ENCODE peak calls at places on chromosome 18, in five cellular contexts. One of them, this sample, is unnamed.

GRCh38 chr18:13453714-13454113 is 235.2 kb downstream of the LDLRAD4 start:
- DNase-seq in dorsolateral prefrontal cortex: peak; percentile 54
- DNase-seq in breast epithelium: no peak
- DNase-seq in ovary: no peak
- DNase-seq in A549: no peak
- DNase-seq in this sample: no peak

GRCh38 chr18:35005963-35006577 is 35.1 kb upstream of the MAPRE2 start:
- DNase-seq in A549: peak; percentile 61
- DNase-seq in breast epithelium: no peak
- DNase-seq in ovary: no peak
- DNase-seq in dorsolateral prefrontal cortex: no peak
- DNase-seq in this sample: no peak

GRCh38 chr18:49621301-49621700 is 59.4 kb downstream of the LIPG start:
- DNase-seq in A549: no peak
- DNase-seq in ovary: no peak
- DNase-seq in breast epithelium: no peak
- DNase-seq in dorsolateral prefrontal cortex: no peak
- DNase-seq in this sample: no peak

GRCh38 chr18:4060427-4061281 is 394.5 kb downstream of the DLGAP1 start:
- DNase-seq in ovary: no peak
- DNase-seq in breast epithelium: no peak
- DNase-seq in dorsolateral prefrontal cortex: no peak
- DNase-seq in A549: no peak
- DNase-seq in this sample: no peak

GRCh38 chr18:22113144-22113813 is 56.1 kb upstream of the GATA6 start:
- DNase-seq in dorsolateral prefrontal cortex: no peak
- DNase-seq in ovary: peak; percentile 26
- DNase-seq in breast epithelium: no peak
- DNase-seq in A549: no peak
- DNase-seq in this sample: no peak

GRCh38 chr18:47448956-47449355 is 197.5 kb upstream of the SKOR2 start:
- DNase-seq in ovary: no peak
- DNase-seq in A549: no peak
- DNase-seq in dorsolateral prefrontal cortex: no peak
- DNase-seq in breast epithelium: no peak
- DNase-seq in this sample: no peak

GRCh38 chr18:70659026-70659726 is 370.3 kb downstream of the SOCS6 start:
- DNase-seq in breast epithelium: no peak
- DNase-seq in dorsolateral prefrontal cortex: no peak
- DNase-seq in A549: peak; percentile 6
- DNase-seq in ovary: no peak
- DNase-seq in this sample: no peak

GRCh38 chr18:77164026-77164425 is 31.4 kb upstream of the MBP start:
- DNase-seq in ovary: no peak
- DNase-seq in dorsolateral prefrontal cortex: no peak
- DNase-seq in A549: no peak
- DNase-seq in breast epithelium: no peak
- DNase-seq in this sample: no peak

GRCh38 chr18:77101410-77102245 is 31.0 kb downstream of the MBP start:
- DNase-seq in ovary: peak; percentile 80
- DNase-seq in dorsolateral prefrontal cortex: no peak
- DNase-seq in A549: peak; percentile 90
- DNase-seq in breast epithelium: no peak
- DNase-seq in this sample: no peak

GRCh38 chr18:10070581-10071000 is 156.8 kb downstream of the VAPA start:
- DNase-seq in dorsolateral prefrontal cortex: no peak
- DNase-seq in ovary: no peak
- DNase-seq in A549: no peak
- DNase-seq in breast epithelium: no peak
- DNase-seq in this sample: no peak

GRCh38 chr18:75337348-75337747 is 90.2 kb downstream of the SMIM21 start:
- DNase-seq in ovary: no peak
- DNase-seq in dorsolateral prefrontal cortex: no peak
- DNase-seq in breast epithelium: no peak
- DNase-seq in A549: no peak
- DNase-seq in this sample: no peak

GRCh38 chr18:28637897-28638296 is 461.0 kb upstream of the CDH2 start:
- DNase-seq in ovary: no peak
- DNase-seq in breast epithelium: no peak
- DNase-seq in dorsolateral prefrontal cortex: no peak
- DNase-seq in A549: no peak
- DNase-seq in this sample: no peak

GRCh38 chr18:9401166-9401565 is 66.6 kb downstream of the TWSG1 start:
- DNase-seq in breast epithelium: no peak
- DNase-seq in dorsolateral prefrontal cortex: no peak
- DNase-seq in ovary: no peak
- DNase-seq in A549: no peak
- DNase-seq in this sample: no peak

GRCh38 chr18:27599202-27599829 is 414.2 kb upstream of the CHST9 start:
- DNase-seq in ovary: peak; percentile 19
- DNase-seq in A549: peak; percentile 39
- DNase-seq in breast epithelium: no peak
- DNase-seq in dorsolateral prefrontal cortex: peak; percentile 75
- DNase-seq in this sample: no peak

GRCh38 chr18:45775241-45775676 is 50.2 kb upstream of the SIGLEC15 start:
- DNase-seq in breast epithelium: peak; percentile 78
- DNase-seq in A549: peak; percentile 85
- DNase-seq in dorsolateral prefrontal cortex: no peak
- DNase-seq in ovary: peak; percentile 61
- DNase-seq in this sample: peak; percentile 39

GRCh38 chr18:44393406-44393805 is 287.3 kb upstream of the SETBP1 start:
- DNase-seq in breast epithelium: no peak
- DNase-seq in dorsolateral prefrontal cortex: no peak
- DNase-seq in ovary: no peak
- DNase-seq in A549: no peak
- DNase-seq in this sample: no peak

GRCh38 chr18:40102903-40103302 is 1852.1 kb upstream of the PIK3C3 start:
- DNase-seq in dorsolateral prefrontal cortex: no peak
- DNase-seq in ovary: no peak
- DNase-seq in A549: no peak
- DNase-seq in breast epithelium: no peak
- DNase-seq in this sample: no peak

GRCh38 chr18:22224339-22224738 is 55.0 kb downstream of the GATA6 start:
- DNase-seq in dorsolateral prefrontal cortex: no peak
- DNase-seq in breast epithelium: no peak
- DNase-seq in A549: no peak
- DNase-seq in ovary: no peak
- DNase-seq in this sample: no peak

GRCh38 chr18:68694316-68694715 is 20.6 kb downstream of the TMX3 start:
- DNase-seq in dorsolateral prefrontal cortex: no peak
- DNase-seq in breast epithelium: no peak
- DNase-seq in ovary: no peak
- DNase-seq in A549: no peak
- DNase-seq in this sample: no peak

GRCh38 chr18:38038242-38038641 is 472.6 kb upstream of the CELF4 start:
- DNase-seq in ovary: no peak
- DNase-seq in dorsolateral prefrontal cortex: no peak
- DNase-seq in A549: no peak
- DNase-seq in breast epithelium: no peak
- DNase-seq in this sample: no peak

GRCh38 chr18:11516988-11517630 is 92.3 kb upstream of the SLC35G4 start:
- DNase-seq in breast epithelium: no peak
- DNase-seq in A549: no peak
- DNase-seq in ovary: no peak
- DNase-seq in dorsolateral prefrontal cortex: no peak
- DNase-seq in this sample: no peak

GRCh38 chr18:11514267-11514666 is 95.1 kb upstream of the SLC35G4 start:
- DNase-seq in ovary: no peak
- DNase-seq in A549: no peak
- DNase-seq in dorsolateral prefrontal cortex: no peak
- DNase-seq in breast epithelium: no peak
- DNase-seq in this sample: no peak

GRCh38 chr18:11511434-11512095 is 97.8 kb upstream of the SLC35G4 start:
- DNase-seq in dorsolateral prefrontal cortex: no peak
- DNase-seq in breast epithelium: no peak
- DNase-seq in A549: no peak
- DNase-seq in ovary: no peak
- DNase-seq in this sample: no peak

GRCh38 chr18:11506871-11507270 is 102.5 kb upstream of the SLC35G4 start:
- DNase-seq in A549: no peak
- DNase-seq in dorsolateral prefrontal cortex: no peak
- DNase-seq in ovary: no peak
- DNase-seq in breast epithelium: no peak
- DNase-seq in this sample: no peak

DNA sequence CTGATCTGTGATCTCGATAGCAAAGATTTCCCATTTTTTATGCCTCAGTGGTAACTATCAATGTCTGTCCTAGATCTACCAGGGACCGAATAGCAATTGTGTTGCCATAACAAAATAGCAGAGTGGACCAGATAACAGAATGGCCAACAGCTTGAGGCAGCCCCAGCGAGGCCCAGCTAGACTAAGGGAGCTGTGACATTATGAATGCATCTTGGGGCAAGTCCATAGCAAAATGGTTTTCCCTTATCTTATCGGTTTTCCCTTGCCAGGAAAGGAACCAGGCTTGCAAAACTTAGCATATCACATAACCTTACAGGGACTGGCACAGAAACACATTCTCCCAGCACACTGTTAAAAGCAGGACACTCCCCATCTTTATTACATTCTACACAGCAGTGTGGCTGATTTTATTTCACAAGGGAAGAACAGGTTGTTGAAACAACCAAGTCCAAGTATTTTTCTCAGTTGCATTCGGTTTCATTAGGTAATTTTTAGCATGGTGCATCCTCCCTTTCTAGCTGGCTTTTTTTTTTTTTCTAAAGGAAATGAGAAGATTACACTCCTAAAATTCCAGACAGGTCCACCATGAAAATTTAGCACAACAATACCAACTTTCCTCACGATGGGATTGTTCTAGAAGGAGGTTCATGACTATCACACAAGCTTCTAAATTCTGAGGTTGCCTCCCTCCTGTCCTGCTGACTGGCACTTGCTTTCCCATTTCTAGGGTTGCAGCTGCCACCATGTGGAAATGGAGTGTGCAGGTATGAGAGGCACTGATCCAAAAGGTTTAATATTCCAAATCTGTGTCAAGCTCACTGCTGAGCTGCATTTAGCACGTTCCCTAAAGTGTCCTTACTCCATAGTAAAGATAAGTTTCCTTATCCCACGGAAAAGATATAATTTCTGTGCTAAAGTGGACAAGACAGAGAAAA is 97.0 kb upstream of the SLC35G4 start:
- DNase-seq in breast epithelium: no peak
- DNase-seq in dorsolateral prefrontal cortex: no peak
- DNase-seq in A549: peak; percentile 49
- DNase-seq in ovary: no peak
- DNase-seq in this sample: no peak
- TF ChIP-seq CTCF in breast epithelium: no peak
- TF ChIP-seq CTCF in dorsolateral prefrontal cortex: no peak
- TF ChIP-seq CTCF in A549: peak; percentile 60
- TF ChIP-seq CTCF in ovary: no peak
- TF ChIP-seq CTCF in this sample: no peak

DNA sequence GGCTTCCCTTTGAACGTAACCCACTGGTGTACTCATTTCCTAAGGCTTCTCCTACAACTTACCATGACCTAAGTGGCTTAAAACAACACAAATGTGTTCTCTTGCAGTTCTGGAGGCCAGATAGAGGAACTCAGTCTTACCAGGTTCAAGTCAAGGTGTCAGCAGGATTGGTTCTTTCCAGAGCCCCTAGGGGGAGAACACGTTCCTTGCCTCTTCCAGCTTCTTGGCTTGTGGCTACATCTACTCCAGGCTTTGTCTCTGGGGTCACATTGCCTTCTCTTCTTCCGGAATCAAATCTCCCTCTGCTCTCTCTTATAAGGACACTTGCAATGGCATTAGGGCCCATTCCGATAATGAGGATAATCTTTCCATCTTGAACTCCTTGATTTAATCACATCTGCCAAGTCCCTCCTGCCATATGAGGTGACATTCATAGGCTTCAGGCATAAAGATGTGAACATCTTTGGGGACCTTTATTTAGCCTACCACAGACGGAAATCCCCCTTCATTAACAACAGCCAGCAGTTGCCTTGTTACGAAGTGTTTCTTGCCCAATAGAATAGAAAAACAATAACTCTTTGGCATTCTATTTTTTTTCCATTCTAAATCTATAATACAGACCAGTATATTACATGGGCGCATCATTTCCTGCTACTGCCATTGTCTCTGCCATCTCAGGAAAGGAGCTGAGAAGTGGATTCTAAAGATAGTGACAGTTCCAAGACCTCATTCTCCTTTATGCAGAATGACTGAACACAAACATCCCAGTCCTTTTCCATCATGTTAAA is 362.0 kb downstream of the ZNF521 start:
- DNase-seq in A549: no peak
- DNase-seq in dorsolateral prefrontal cortex: no peak
- DNase-seq in breast epithelium: no peak
- DNase-seq in ovary: no peak
- DNase-seq in this sample: no peak
- TF ChIP-seq CTCF in A549: no peak
- TF ChIP-seq CTCF in dorsolateral prefrontal cortex: no peak
- TF ChIP-seq CTCF in breast epithelium: no peak
- TF ChIP-seq CTCF in ovary: no peak
- TF ChIP-seq CTCF in this sample: no peak

GRCh38 chr18:60739212-60739611 is 366.6 kb upstream of the MC4R start:
- DNase-seq in breast epithelium: no peak
- DNase-seq in ovary: no peak
- DNase-seq in A549: no peak
- DNase-seq in dorsolateral prefrontal cortex: no peak
- DNase-seq in this sample: no peak
- TF ChIP-seq CTCF in breast epithelium: no peak
- TF ChIP-seq CTCF in ovary: no peak
- TF ChIP-seq CTCF in A549: no peak
- TF ChIP-seq CTCF in dorsolateral prefrontal cortex: no peak
- TF ChIP-seq CTCF in this sample: no peak

GRCh38 chr18:32381761-32382160 is 88.9 kb downstream of the GAREM1 start:
- DNase-seq in breast epithelium: no peak
- DNase-seq in dorsolateral prefrontal cortex: no peak
- DNase-seq in ovary: no peak
- DNase-seq in A549: no peak
- DNase-seq in this sample: no peak

GRCh38 chr18:32383040-32383819 is 87.5 kb downstream of the GAREM1 start:
- DNase-seq in breast epithelium: no peak
- DNase-seq in A549: peak; percentile 79
- DNase-seq in dorsolateral prefrontal cortex: no peak
- DNase-seq in ovary: no peak
- DNase-seq in this sample: no peak

GRCh38 chr18:32379891-32380290 is 90.8 kb downstream of the GAREM1 start:
- DNase-seq in dorsolateral prefrontal cortex: no peak
- DNase-seq in A549: no peak
- DNase-seq in ovary: no peak
- DNase-seq in breast epithelium: no peak
- DNase-seq in this sample: no peak

GRCh38 chr18:32378705-32379104 is 92.0 kb downstream of the GAREM1 start:
- DNase-seq in ovary: no peak
- DNase-seq in A549: peak; percentile 57
- DNase-seq in breast epithelium: no peak
- DNase-seq in dorsolateral prefrontal cortex: no peak
- DNase-seq in this sample: no peak

GRCh38 chr18:32380559-32380958 is 90.1 kb downstream of the GAREM1 start:
- DNase-seq in A549: no peak
- DNase-seq in ovary: no peak
- DNase-seq in dorsolateral prefrontal cortex: no peak
- DNase-seq in breast epithelium: no peak
- DNase-seq in this sample: no peak
- TF ChIP-seq CTCF in A549: no peak
- TF ChIP-seq CTCF in ovary: no peak
- TF ChIP-seq CTCF in dorsolateral prefrontal cortex: no peak
- TF ChIP-seq CTCF in breast epithelium: no peak
- TF ChIP-seq CTCF in this sample: no peak

This sample was measured in activated B cell treated with CpG ODN at 0.5 μM for 24 hours.